ENCODE peak calls at places on chromosomes 11 and 22, in six cellular contexts. V, J, N, P, Y and G are unnamed samples.
A peak's percentile ranks its signal among the peaks of the same experiment; 100 is the strongest.

GRCh38 chr11:65685981-65686380 is 23.3 kb upstream of the RELA start:
- DNase-seq in V (no peak), J (no peak), N (no peak), P (no peak), Y (no peak), G (no peak)

GRCh38 chr11:87455180-87455579 is 417.4 kb downstream of the TMEM135 start:
- DNase-seq in V (no peak), J (no peak), N (no peak), P (no peak), Y (no peak), G (no peak)

GRCh38 chr11:108697872-108698473 is 33.1 kb downstream of the DDX10 start:
- DNase-seq in V (no peak), J (no peak), N (peak; percentile 79), P (no peak), Y (no peak), G (peak; percentile 2)

GRCh38 chr22:49624421-49625177 is 203.1 kb downstream of the BRD1 start:
- DNase-seq in V (no peak), J (no peak), N (no peak), P (no peak), Y (no peak), G (no peak)

GRCh38 chr11:69173326-69173725 is 17.6 kb downstream of the SMIM38 start:
- DNase-seq in V (no peak), J (no peak), N (no peak), P (no peak), Y (no peak), G (no peak)

GRCh38 chr22:37284807-37285355 is 2.6 kb downstream of the CYTH4 start:
- DNase-seq in V (no peak), J (no peak), N (no peak), P (peak; percentile 28), Y (no peak), G (peak; percentile 39)

GRCh38 chr11:65432133-65432650 is 9.6 kb downstream of the NEAT1 start:
- DNase-seq in V (no peak), J (no peak), N (no peak), P (no peak), Y (no peak), G (no peak)

GRCh38 chr11:16469968-16470367 is 113.6 kb upstream of the SOX6 start:
- DNase-seq in V (no peak), J (no peak), N (no peak), P (no peak), Y (no peak), G (no peak)

GRCh38 chr11:2575611-2576051 is 124.2 kb downstream of the KCNQ1OT1 start:
- DNase-seq in V (peak; percentile 64), J (no peak), N (no peak), P (no peak), Y (no peak), G (no peak)

GRCh38 chr11:70625921-70626518 is 227.7 kb downstream of the CTTN start:
- DNase-seq in V (no peak), J (peak; percentile 25), N (no peak), P (no peak), Y (no peak), G (no peak)

GRCh38 chr11:71426413-71426812 is 21.8 kb downstream of the DHCR7 start:
- DNase-seq in V (no peak), J (no peak), N (no peak), P (no peak), Y (no peak), G (no peak)

GRCh38 chr11:2194877-2195755 is 23.5 kb upstream of the TH start:
- DNase-seq in V (no peak), J (no peak), N (peak; percentile 81), P (no peak), Y (peak; percentile 84), G (no peak)

GRCh38 chr22:19879651-19879995 is 24.9 kb upstream of the GNB1L start:
- DNase-seq in V (no peak), J (no peak), N (no peak), P (no peak), Y (no peak), G (no peak)